ENCODE peak calls at places on chromosomes 1 and 21, in ten cellular contexts. Z is GDM1; H is suprapubic skin; S is COLO829; X is cardiac muscle cell; K is pancreas; E is H9; J is GM10248; N is NCI-H82; D is activated T-cell treated with anti-CD3 and anti-CD28 coated beads, Interleukin-2, amount 50 U/mL, for 1 hour. U is an unnamed sample.

GRCh38 chr1:242398351-242398750 is 126.1 kb downstream of the PLD5 start:
- DNase-seq in N (no peak), S (no peak), Z (no peak), K (no peak), H (no peak), D (no peak), E (no peak), X (no peak), J (no peak), U (no peak)

GRCh38 chr21:15001773-15002647 is 62.8 kb downstream of the NRIP1 start:
- DNase-seq in N (peak; percentile 16), H (no peak), K (no peak), S (no peak), J (peak; percentile 25), D (no peak), Z (no peak), E (no peak), X (no peak), U (no peak)

GRCh38 chr1:94828251-94828650 is 8.1 kb downstream of the SLC44A3 start:
- DNase-seq in E (no peak), X (no peak), N (no peak), Z (no peak), D (no peak), J (no peak), K (no peak), S (no peak), H (no peak), U (no peak)

GRCh38 chr1:34474566-34474965 is 280.3 kb upstream of the GJB5 start:
- DNase-seq in S (no peak), J (no peak), D (no peak), H (no peak), K (no peak), E (no peak), N (no peak), Z (no peak), X (no peak), U (no peak)

GRCh38 chr1:2335721-2336475 is 55.5 kb downstream of the MORN1 start:
- DNase-seq in K (no peak), Z (no peak), S (no peak), E (no peak), J (no peak), H (no peak), N (no peak), X (no peak), D (no peak), U (peak; percentile 83)

GRCh38 chr1:155218854-155219591 is 10.5 kb downstream of the MTX1 start:
- DNase-seq in Z (peak; percentile 7), D (no peak), X (peak; percentile 79), S (peak; percentile 78), N (peak; percentile 89), K (peak; percentile 71), E (peak; percentile 57), H (no peak), J (peak; percentile 24), U (no peak)

GRCh38 chr1:64923294-64923718 is 43.0 kb downstream of the JAK1 start:
- DNase-seq in D (no peak), X (no peak), J (no peak), Z (no peak), H (no peak), E (no peak), S (no peak), K (no peak), N (no peak), U (no peak)

GRCh38 chr1:93616221-93616995 is 65.2 kb downstream of the BCAR3 start:
- DNase-seq in S (no peak), Z (no peak), J (no peak), E (no peak), D (no peak), N (no peak), H (no peak), X (no peak), K (no peak), U (no peak)

GRCh38 chr1:228542376-228542775 is 55.2 kb downstream of the RNF187 start:
- DNase-seq in D (no peak), S (no peak), H (no peak), K (no peak), E (no peak), N (no peak), X (no peak), J (no peak), Z (no peak), U (no peak)

GRCh38 chr1:55912438-55912837 is 666.9 kb downstream of the PLPP3 start:
- DNase-seq in H (no peak), N (no peak), E (no peak), Z (no peak), J (no peak), X (no peak), S (no peak), D (no peak), K (no peak), U (no peak)

GRCh38 chr1:175192111-175192629 is 406 bp downstream of the KIAA0040 start:
- DNase-seq in H (peak; percentile 85), K (peak; percentile 77), N (peak; percentile 58), J (peak; percentile 28), D (peak; percentile 44), Z (no peak), S (no peak), X (peak; percentile 48), E (peak; percentile 53), U (peak; percentile 73)

U was measured in ureter.